ENCODE peak calls at places on chromosomes 5 and 9, in ten cellular contexts. X is uterus, C is A549, Z is brain microvascular endothelial cell, S is HCT116, U is ovary, G is epithelial cell of esophagus, B is dorsolateral prefrontal cortex, K is endothelial cell of umbilical vein, A is cardiac muscle cell. Q is an unnamed sample.

GRCh38 chr9:123871781-123872180 is 58.1 kb downstream of the DENND1A start:
- DNase-seq in X (no peak), C (no peak), Z (no peak), S (no peak), U (no peak), G (no peak), B (peak; percentile 53), K (no peak), A (no peak), Q (no peak)

GRCh38 chr5:171495122-171495700 is 75.8 kb downstream of the FGF18 start:
- DNase-seq in X (peak; percentile 42), C (no peak), Z (no peak), S (peak; percentile 28), U (no peak), G (no peak), B (no peak), K (no peak), A (no peak), Q (no peak)

GRCh38 chr9:131650254-131650653 is 89.6 kb downstream of the RAPGEF1 start:
- DNase-seq in X (no peak), C (peak; percentile 37), Z (no peak), S (no peak), U (no peak), G (peak; percentile 78), B (no peak), K (no peak), A (no peak), Q (peak; percentile 88)

GRCh38 chr9:89078860-89079259 is 87.6 kb downstream of the S1PR3 start:
- DNase-seq in X (no peak), C (no peak), Z (peak; percentile 31), S (no peak), U (no peak), G (no peak), B (no peak), K (peak; percentile 86), A (no peak), Q (peak; percentile 31)

GRCh38 chr5:80146036-80146435 is 109.8 kb downstream of the SERINC5 start:
- DNase-seq in X (no peak), C (no peak), Z (no peak), S (no peak), U (no peak), G (no peak), B (no peak), K (no peak), A (no peak), Q (no peak)

GRCh38 chr5:102421647-102422046 is 77.2 kb downstream of the SLCO6A1 start:
- DNase-seq in X (no peak), C (peak; percentile 15), Z (no peak), S (peak; percentile 3), U (no peak), G (no peak), B (no peak), K (no peak), A (no peak), Q (no peak)

GRCh38 chr5:171445910-171446516 is 26.6 kb downstream of the FGF18 start:
- DNase-seq in X (peak; percentile 58), C (no peak), Z (peak; percentile 51), S (no peak), U (peak; percentile 32), G (no peak), B (no peak), K (no peak), A (no peak), Q (peak; percentile 53)

GRCh38 chr5:88254320-88254719 is 14.3 kb downstream of the TMEM161B start:
- DNase-seq in X (no peak), C (no peak), Z (no peak), S (no peak), U (no peak), G (no peak), B (no peak), K (no peak), A (no peak), Q (no peak)

GRCh38 chr5:179183481-179183880 is 123.3 kb downstream of the ZNF354C start:
- DNase-seq in X (no peak), C (no peak), Z (no peak), S (no peak), U (no peak), G (no peak), B (no peak), K (no peak), A (no peak), Q (no peak)

GRCh38 chr5:38118080-38118479 is 140.3 kb upstream of the EGFLAM start:
- DNase-seq in X (no peak), C (no peak), Z (no peak), S (no peak), U (no peak), G (no peak), B (no peak), K (no peak), A (no peak), Q (no peak)

GRCh38 chr5:133285583-133286021 is 233.8 kb downstream of the HSPA4 start:
- DNase-seq in X (no peak), C (peak; percentile 53), Z (no peak), S (no peak), U (no peak), G (peak; percentile 92), B (no peak), K (peak; percentile 9), A (no peak), Q (peak; percentile 42)

GRCh38 chr9:22079873-22080341 is 70.8 kb upstream of the CDKN2B start:
- DNase-seq in X (no peak), C (no peak), Z (no peak), S (no peak), U (no peak), G (peak; percentile 96), B (no peak), K (no peak), A (no peak), Q (no peak)

GRCh38 chr5:111869681-111870080 is 112.7 kb upstream of the NREP start:
- DNase-seq in X (no peak), C (no peak), Z (no peak), S (no peak), U (no peak), G (peak; percentile 57), B (no peak), K (no peak), A (no peak), Q (no peak)

GRCh38 chr5:135566422-135567416 is 12.1 kb downstream of the CXCL14 start:
- DNase-seq in X (no peak), C (no peak), Z (no peak), S (no peak), U (no peak), G (no peak), B (no peak), K (no peak), A (no peak), Q (no peak)
- TF ChIP-seq CTCF in X (no peak), C (no peak), Z (no peak), S (no peak), U (no peak), G (no peak), B (no peak), K (no peak), A (no peak), Q (peak; percentile 50)

GRCh38 chr9:129109952-129110739 is 447 bp downstream of the CRAT start:
- DNase-seq in X (peak; percentile 46), C (peak; percentile 40), Z (no peak), S (no peak), U (peak; percentile 45), G (no peak), B (no peak), K (no peak), A (peak; percentile 19), Q (peak; percentile 7)

GRCh38 chr9:129108083-129108804 is 2.3 kb downstream of the CRAT start:
- DNase-seq in X (no peak), C (no peak), Z (no peak), S (no peak), U (no peak), G (no peak), B (no peak), K (no peak), A (no peak), Q (no peak)

GRCh38 chr9:129110740-129111142 is at the start of gene CRAT:
- DNase-seq in X (peak; percentile 98), C (peak; percentile 96), Z (peak; percentile 87), S (peak; percentile 86), U (peak; percentile 98), G (peak; percentile 97), B (peak; percentile 96), K (peak; percentile 91), A (peak; percentile 96), Q (peak; percentile 90)

GRCh38 chr9:129108805-129109370 is 1.7 kb downstream of the CRAT start:
- DNase-seq in X (peak; percentile 53), C (no peak), Z (no peak), S (no peak), U (no peak), G (no peak), B (no peak), K (no peak), A (no peak), Q (no peak)

GRCh38 chr9:129109504-129109903 is 1.1 kb downstream of the CRAT start:
- DNase-seq in X (peak; percentile 53), C (peak; percentile 41), Z (no peak), S (no peak), U (peak; percentile 56), G (peak; percentile 47), B (no peak), K (no peak), A (no peak), Q (peak; percentile 20)
- TF ChIP-seq CTCF in X (no peak), C (no peak), Z (no peak), S (no peak), U (no peak), G (no peak), B (no peak), K (no peak), A (no peak), Q (no peak)

GRCh38 chr5:1209552-1209852 is 8.1 kb downstream of the SLC6A19 start:
- DNase-seq in X (no peak), C (no peak), Z (no peak), S (no peak), U (no peak), G (no peak), B (no peak), K (no peak), A (no peak), Q (no peak)

GRCh38 chr5:1209896-1210776 is 8.7 kb downstream of the SLC6A19 start:
- DNase-seq in X (no peak), C (no peak), Z (no peak), S (no peak), U (no peak), G (peak; percentile 4), B (no peak), K (no peak), A (no peak), Q (no peak)

GRCh38 chr5:1208221-1208742 is 6.9 kb downstream of the SLC6A19 start:
- DNase-seq in X (no peak), C (no peak), Z (no peak), S (no peak), U (no peak), G (no peak), B (no peak), K (no peak), A (no peak), Q (no peak)

GRCh38 chr5:1207555-1207954 is 6.2 kb downstream of the SLC6A19 start:
- DNase-seq in X (no peak), C (no peak), Z (no peak), S (no peak), U (no peak), G (no peak), B (no peak), K (no peak), A (no peak), Q (no peak)

GRCh38 chr5:1208743-1209551 is 7.6 kb downstream of the SLC6A19 start:
- DNase-seq in X (no peak), C (peak; percentile 40), Z (no peak), S (no peak), U (no peak), G (no peak), B (no peak), K (peak; percentile 24), A (peak; percentile 52), Q (no peak)
- TF ChIP-seq CTCF in X (no peak), C (peak; percentile 63), Z (peak; percentile 62), S (peak; percentile 52), U (no peak), G (peak; percentile 33), B (no peak), K (peak; percentile 18), A (peak; percentile 51), Q (peak; percentile 57)

GRCh38 chr5:82597437-82597836 is 319.3 kb upstream of the RPS23 start:
- DNase-seq in X (no peak), C (peak; percentile 5), Z (no peak), S (peak; percentile 29), U (no peak), G (peak; percentile 4), B (no peak), K (no peak), A (no peak), Q (no peak)
- TF ChIP-seq CTCF in X (no peak), C (no peak), Z (peak; percentile 48), S (peak; percentile 63), U (no peak), G (no peak), B (no peak), K (peak; percentile 3), A (no peak), Q (no peak)